ENCODE peak calls at places on chromosome 2, in four cellular contexts. V is GF-D8; F is mesothelial cell of epicardium; I is stimulated activated CD4-positive, alpha-beta T cell treated with anti-CD3 and anti-CD28 coated beads, Interleukin-1b, Interleukin-23, amount 100 ng/mL, for 1 hour. Y is an unnamed sample.

GRCh38 chr2:73827018-73827417 is 1.7 kb upstream of the STAMBP start:
- DNase-seq in F (no peak), V (peak), I (no peak), Y (no peak)

GRCh38 chr2:201204655-201205515 is 21.9 kb downstream of the CASP10 start:
- DNase-seq in F (no peak), I (no peak), V (no peak), Y (no peak)

GRCh38 chr2:120318626-120319025 is 27.3 kb upstream of the INHBB start:
- DNase-seq in V (no peak), F (no peak), I (no peak), Y (no peak)

GRCh38 chr2:58081000-58081399 is 34.4 kb downstream of the VRK2 start:
- DNase-seq in I (no peak), F (no peak), V (no peak), Y (no peak)

GRCh38 chr2:102268529-102269524 is 42.5 kb upstream of the IL1RL1 start:
- DNase-seq in V (no peak), F (no peak), I (no peak), Y (no peak)

GRCh38 chr2:237171396-237171795 is 85.7 kb downstream of the COPS8 start:
- DNase-seq in I (no peak), V (no peak), F (no peak), Y (no peak)

GRCh38 chr2:240925576-240926515 is 19.7 kb downstream of the CROCC2 start:
- DNase-seq in V (no peak), I (no peak), F (peak), Y (peak)

GRCh38 chr2:74902281-74902860 is 56.1 kb upstream of the POLE4 start:
- DNase-seq in V (no peak), I (no peak), F (no peak), Y (no peak)

GRCh38 chr2:237178396-237178795 is 92.7 kb downstream of the COPS8 start:
- DNase-seq in V (no peak), F (no peak), I (no peak), Y (no peak)

GRCh38 chr2:238376884-238377391 is 49.8 kb upstream of the ASB1 start:
- DNase-seq in F (no peak), I (no peak), V (peak), Y (no peak)

GRCh38 chr2:164981217-164981990 is 26.1 kb upstream of the SLC38A11 start:
- DNase-seq in F (no peak), V (peak), I (no peak), Y (no peak)

GRCh38 chr2:37119182-37119581 is 34.9 kb downstream of the GPATCH11 start:
- DNase-seq in F (no peak), V (no peak), I (no peak), Y (no peak)

GRCh38 chr2:240986787-240987411 is 11.5 kb upstream of the SNED1 start:
- DNase-seq in F (no peak), V (peak), I (no peak), Y (no peak)

GRCh38 chr2:213119061-213119809 is 32.2 kb downstream of the IKZF2 start:
- DNase-seq in F (no peak), I (no peak), V (peak), Y (peak)

GRCh38 chr2:2501454-2502108 is 170.5 kb upstream of the MYT1L start:
- DNase-seq in I (no peak), F (no peak), V (no peak), Y (no peak)

GRCh38 chr2:212831671-212832199 is 293.1 kb upstream of the ERBB4 start:
- DNase-seq in V (no peak), I (no peak), F (no peak), Y (no peak)

GRCh38 chr2:136410673-136411072 is 292.7 kb upstream of the CXCR4 start:
- DNase-seq in V (no peak), F (no peak), I (no peak), Y (no peak)